ENCODE peak calls at places on chromosomes 5 and 9, in eight cellular contexts. K, E, N, O, T, Q, D and B are unnamed samples.

GRCh38 chr9:127143920-127144465 is 21.6 kb upstream of the ANGPTL2 start:
- DNase-seq in K (no peak), E (no peak), N (no peak), O (no peak), T (no peak), Q (no peak), D (no peak), B (no peak)

GRCh38 chr5:178870411-178870810 is 10.7 kb downstream of the ZNF354B start:
- DNase-seq in K (no peak), E (no peak), N (no peak), O (no peak), T (no peak), Q (no peak), D (no peak), B (no peak)

GRCh38 chr5:159819671-159820411 is 96.4 kb upstream of the ADRA1B start:
- DNase-seq in K (no peak), E (no peak), N (no peak), O (no peak), T (peak), Q (no peak), D (peak), B (peak)

GRCh38 chr5:148443998-148444397 is 60.2 kb downstream of the FBXO38 start:
- DNase-seq in K (peak), E (peak), N (peak), O (peak), T (peak), Q (peak), D (peak), B (peak)

GRCh38 chr9:114372971-114373591 is 14.7 kb downstream of the AKNA start:
- DNase-seq in K (peak), E (no peak), N (no peak), O (no peak), T (peak), Q (no peak), D (no peak), B (no peak)

GRCh38 chr5:150616024-150616470 is 24.4 kb upstream of the SYNPO start:
- DNase-seq in K (no peak), E (no peak), N (no peak), O (no peak), T (no peak), Q (no peak), D (peak), B (no peak)

GRCh38 chr9:114799441-114799840 is 6.4 kb downstream of the TNFSF15 start:
- DNase-seq in K (no peak), E (no peak), N (no peak), O (no peak), T (no peak), Q (no peak), D (no peak), B (no peak)

GRCh38 chr5:174097486-174098185 is 52.1 kb downstream of the NSG2 start:
- DNase-seq in K (no peak), E (no peak), N (no peak), O (no peak), T (no peak), Q (no peak), D (no peak), B (no peak)

GRCh38 chr5:79544136-79544535 is 30.2 kb upstream of the HOMER1 start:
- DNase-seq in K (no peak), E (no peak), N (no peak), O (no peak), T (no peak), Q (no peak), D (no peak), B (peak)

GRCh38 chr5:139663207-139663606 is 15.1 kb downstream of the CXXC5 start:
- DNase-seq in K (no peak), E (no peak), N (no peak), O (no peak), T (no peak), Q (no peak), D (no peak), B (no peak)

GRCh38 chr5:73735032-73735734 is 109.2 kb downstream of the ARHGEF28 start:
- DNase-seq in K (no peak), E (no peak), N (no peak), O (no peak), T (no peak), Q (no peak), D (peak), B (peak)

GRCh38 chr9:93826209-93826608 is 128.9 kb downstream of the BARX1 start:
- DNase-seq in K (peak), E (no peak), N (no peak), O (no peak), T (no peak), Q (no peak), D (no peak), B (no peak)

GRCh38 chr5:65192326-65192725 is 289.4 kb downstream of the ADAMTS6 start:
- DNase-seq in K (no peak), E (peak), N (no peak), O (no peak), T (no peak), Q (no peak), D (peak), B (no peak)

GRCh38 chr9:3900673-3901318 is 375.0 kb upstream of the RFX3 start:
- DNase-seq in K (no peak), E (no peak), N (no peak), O (no peak), T (no peak), Q (no peak), D (no peak), B (no peak)

GRCh38 chr5:56023296-56023695 is 28.5 kb upstream of the IL6ST start:
- DNase-seq in K (no peak), E (no peak), N (no peak), O (no peak), T (no peak), Q (no peak), D (no peak), B (no peak)

GRCh38 chr9:88007291-88007650 is 32.9 kb upstream of the CDK20 start:
- DNase-seq in K (no peak), E (no peak), N (no peak), O (no peak), T (no peak), Q (no peak), D (no peak), B (no peak)

GRCh38 chr5:81815318-81815717 is 64.4 kb upstream of the SSBP2 start:
- DNase-seq in K (no peak), E (no peak), N (no peak), O (no peak), T (no peak), Q (no peak), D (no peak), B (no peak)

GRCh38 chr5:175814676-175815075 is 56.7 kb upstream of the CPLX2 start:
- DNase-seq in K (no peak), E (peak), N (no peak), O (peak), T (no peak), Q (no peak), D (peak), B (peak)

GRCh38 chr5:169788168-169788567 is 151.1 kb downstream of the DOCK2 start:
- DNase-seq in K (no peak), E (peak), N (no peak), O (no peak), T (no peak), Q (no peak), D (no peak), B (peak)

GRCh38 chr5:106759581-106759980 is 911.2 kb downstream of the EFNA5 start:
- DNase-seq in K (no peak), E (peak), N (no peak), O (no peak), T (no peak), Q (no peak), D (peak), B (no peak)

GRCh38 chr9:79501546-79501945 is 70.2 kb upstream of the TLE4 start:
- DNase-seq in K (no peak), E (no peak), N (no peak), O (no peak), T (no peak), Q (no peak), D (no peak), B (no peak)

GRCh38 chr5:124574521-124575436 is 171.7 kb downstream of the ZNF608 start:
- DNase-seq in K (no peak), E (no peak), N (no peak), O (peak), T (no peak), Q (no peak), D (no peak), B (no peak)

GRCh38 chr5:107248065-107248695 is 422.6 kb downstream of the EFNA5 start:
- DNase-seq in K (peak), E (peak), N (no peak), O (no peak), T (no peak), Q (peak), D (peak), B (peak)

GRCh38 chr9:10396641-10397040 is 216.2 kb downstream of the PTPRD start:
- DNase-seq in K (no peak), E (no peak), N (peak), O (no peak), T (no peak), Q (peak), D (no peak), B (no peak)

GRCh38 chr9:133928248-133928764 is 63.8 kb downstream of the VAV2 start:
- DNase-seq in K (no peak), E (no peak), N (no peak), O (no peak), T (no peak), Q (no peak), D (no peak), B (no peak)